ENCODE peak calls at places on chromosome X, in six cellular contexts. A, N, H, G, T and Q are unnamed samples.

GRCh38 chrX:10109695-10110094 is 47.1 kb upstream of the CLCN4 start:
- DNase-seq in T (no peak), H (no peak), N (no peak), A (no peak), G (no peak), Q (no peak)

GRCh38 chrX:44042731-44043130 is 69.5 kb upstream of the NDP start:
- DNase-seq in N (no peak), G (no peak), A (peak; percentile 8), H (no peak), T (no peak), Q (no peak)

GRCh38 chrX:17710836-17711235 is 26.5 kb upstream of the SCML1 start:
- DNase-seq in A (no peak), T (no peak), G (no peak), H (peak; percentile 56), N (no peak), Q (no peak)

GRCh38 chrX:150934453-150934852 is 36.0 kb upstream of the CD99L2 start:
- DNase-seq in A (no peak), N (no peak), T (no peak), G (no peak), H (peak; percentile 89), Q (peak; percentile 60)

GRCh38 chrX:140765043-140765784 is 55.7 kb downstream of the LINC00632 start:
- DNase-seq in T (no peak), H (peak; percentile 52), N (no peak), A (peak; percentile 73), G (no peak), Q (no peak)

GRCh38 chrX:55488559-55489314 is 911 bp downstream of the USP51 start:
- DNase-seq in N (peak; percentile 77), T (peak; percentile 50), H (peak; percentile 49), G (peak; percentile 79), A (peak; percentile 64), Q (peak; percentile 1)

GRCh38 chrX:125132274-125132673 is 187.4 kb upstream of the TEX13C start:
- DNase-seq in N (no peak), A (no peak), G (no peak), H (no peak), T (no peak), Q (no peak)

GRCh38 chrX:17226736-17227135 is 148.3 kb upstream of the NHS start:
- DNase-seq in G (no peak), N (no peak), H (no peak), A (no peak), T (no peak), Q (no peak)

GRCh38 chrX:49838374-49838773 is 9.3 kb downstream of the PAGE4 start:
- DNase-seq in N (no peak), T (no peak), G (no peak), H (peak; percentile 9), A (peak; percentile 22), Q (no peak)

GRCh38 chrX:108735680-108736508 is 469 bp downstream of the IRS4 start:
- DNase-seq in H (no peak), A (peak; percentile 15), N (no peak), G (no peak), T (no peak), Q (no peak)

GRCh38 chrX:104098151-104098808 is 14.0 kb upstream of the ZCCHC18 start:
- DNase-seq in T (peak; percentile 31), A (peak; percentile 76), H (peak; percentile 81), N (no peak), G (no peak), Q (peak; percentile 7)

GRCh38 chrX:153319295-153319694 is 2.3 kb downstream of the PNMA6F start:
- DNase-seq in T (no peak), H (no peak), A (no peak), G (no peak), N (no peak), Q (no peak)

GRCh38 chrX:24513416-24513815 is 48.3 kb downstream of the PDK3 start:
- DNase-seq in H (no peak), G (peak; percentile 55), A (no peak), N (no peak), T (no peak), Q (no peak)

GRCh38 chrX:44400588-44400987 is 57.1 kb upstream of the EFHC2 start:
- DNase-seq in T (peak; percentile 26), G (no peak), H (peak; percentile 77), N (no peak), A (peak; percentile 60), Q (peak; percentile 78)

GRCh38 chrX:132125906-132126305 is 1.9 kb downstream of the FRMD7 start:
- DNase-seq in H (no peak), T (no peak), N (no peak), G (no peak), A (no peak), Q (no peak)

GRCh38 chrX:123665197-123665596 is 67.7 kb downstream of the THOC2 start:
- DNase-seq in N (no peak), A (peak; percentile 9), T (no peak), H (no peak), G (no peak), Q (peak; percentile 65)

GRCh38 chrX:87798039-87798438 is 280.4 kb downstream of the KLHL4 start:
- DNase-seq in G (no peak), N (no peak), A (no peak), H (no peak), T (no peak), Q (no peak)

GRCh38 chrX:118116308-118117068 is at the start of gene KLHL13:
- DNase-seq in A (no peak), N (peak; percentile 25), G (no peak), H (peak; percentile 1), T (peak; percentile 22), Q (no peak)

GRCh38 chrX:50813843-50814661 is at the start of gene SHROOM4:
- DNase-seq in A (peak; percentile 83), T (no peak), N (no peak), H (peak; percentile 47), G (no peak), Q (no peak)

GRCh38 chrX:1754077-1754476 is 139.2 kb downstream of the ASMT start:
- DNase-seq in N (no peak), A (no peak), G (no peak), H (peak; percentile 74), T (no peak), Q (peak; percentile 61)

GRCh38 chrX:18649498-18649951 is 22.4 kb downstream of the RS1 start:
- DNase-seq in G (no peak), T (no peak), A (no peak), H (no peak), N (no peak), Q (no peak)

GRCh38 chrX:153861147-153861546 is 24.8 kb downstream of the L1CAM start:
- DNase-seq in A (no peak), H (no peak), N (no peak), T (no peak), G (no peak), Q (no peak)

GRCh38 chrX:32397562-32398216 is 813.7 kb downstream of the DMD start:
- DNase-seq in N (no peak), H (no peak), T (no peak), G (no peak), A (no peak), Q (no peak)

GRCh38 chrX:129600981-129601424 is 53.8 kb downstream of the APLN start:
- DNase-seq in A (peak; percentile 24), H (peak; percentile 22), G (no peak), T (no peak), N (no peak), Q (no peak)

GRCh38 chrX:10041383-10041782 is 74.2 kb downstream of the CLDN34 start:
- DNase-seq in N (no peak), H (peak; percentile 82), A (no peak), G (no peak), T (no peak), Q (peak; percentile 9)

GRCh38 chrX:109954333-109954732 is 48.6 kb upstream of the TMEM164 start:
- DNase-seq in T (no peak), G (no peak), N (no peak), H (peak; percentile 23), A (no peak), Q (peak; percentile 27)

GRCh38 chrX:108485960-108486359 is 46.3 kb downstream of the COL4A5 start:
- DNase-seq in H (no peak), N (no peak), T (no peak), G (no peak), A (no peak), Q (no peak)

GRCh38 chrX:19670321-19670750 is 155.0 kb upstream of the MAP3K15 start:
- DNase-seq in A (peak; percentile 76), H (peak; percentile 88), T (no peak), G (no peak), N (no peak), Q (no peak)

GRCh38 chrX:20414781-20415445 is 148.2 kb upstream of the RPS6KA3 start:
- DNase-seq in H (peak; percentile 33), T (no peak), G (peak; percentile 47), N (no peak), A (peak; percentile 50), Q (no peak)

GRCh38 chrX:11724122-11725017 is 33.7 kb upstream of the MSL3 start:
- DNase-seq in G (no peak), H (peak; percentile 30), N (no peak), A (peak; percentile 48), T (peak; percentile 1), Q (no peak)

GRCh38 chrX:40172169-40172979 is 74.6 kb upstream of the BCOR start:
- DNase-seq in H (peak; percentile 57), G (peak; percentile 63), A (peak; percentile 90), N (peak; percentile 45), T (peak; percentile 36), Q (no peak)

GRCh38 chrX:45710081-45710801 is 509.6 kb upstream of the DIPK2B start:
- DNase-seq in A (peak; percentile 86), G (peak; percentile 70), N (no peak), T (peak; percentile 61), H (peak; percentile 97), Q (peak; percentile 78)

GRCh38 chrX:22081475-22082092 is 49.5 kb downstream of the PHEX start:
- DNase-seq in N (peak; percentile 24), G (peak; percentile 57), H (peak; percentile 61), T (no peak), A (peak; percentile 48), Q (no peak)

GRCh38 chrX:49019599-49020249 is 17.7 kb upstream of the GRIPAP1 start:
- DNase-seq in N (no peak), H (no peak), A (no peak), T (no peak), G (no peak), Q (no peak)

GRCh38 chrX:51608071-51608470 is 10.6 kb downstream of the CENPVL3 start:
- DNase-seq in T (no peak), G (no peak), A (peak; percentile 41), H (peak; percentile 35), N (no peak), Q (no peak)

GRCh38 chrX:8484360-8484759 is 19.7 kb downstream of the VCX3B start:
- DNase-seq in N (no peak), G (no peak), H (no peak), A (no peak), T (no peak), Q (no peak)

GRCh38 chrX:50779694-50780093 is 34.3 kb downstream of the SHROOM4 start:
- DNase-seq in G (no peak), T (no peak), N (no peak), A (no peak), H (peak; percentile 18), Q (no peak)

GRCh38 chrX:119735467-119735866 is 22.9 kb upstream of the SOWAHD start:
- DNase-seq in H (no peak), N (no peak), T (no peak), G (no peak), A (no peak), Q (no peak)